ENCODE peak calls at places on chromosomes 6 and 20, in five cellular contexts. One of them, this sample, is unnamed. For H3K27me3, the result is how much of the 10 kb centered on the place peaks cover.

GRCh38 chr6:144678844-144679243 is 393.7 kb downstream of the UTRN start:
- DNase-seq in gastrocnemius medialis: no peak
- DNase-seq in CD8-positive, alpha-beta T cell: no peak
- DNase-seq in left ventricle myocardium inferior: no peak
- DNase-seq in heart right ventricle: no peak
- DNase-seq in this sample: no peak

GRCh38 chr6:119443993-119444641 is 94.6 kb upstream of the MAN1A1 start:
- DNase-seq in gastrocnemius medialis: no peak
- DNase-seq in CD8-positive, alpha-beta T cell: no peak
- DNase-seq in left ventricle myocardium inferior: no peak
- DNase-seq in heart right ventricle: no peak
- DNase-seq in this sample: no peak

GRCh38 chr6:88965691-88966090 is 2.3 kb upstream of the RNGTT start:
- DNase-seq in gastrocnemius medialis: no peak
- DNase-seq in CD8-positive, alpha-beta T cell: no peak
- DNase-seq in left ventricle myocardium inferior: no peak
- DNase-seq in heart right ventricle: no peak
- DNase-seq in this sample: no peak

GRCh38 chr20:18665135-18665534 is 77.3 kb downstream of the DTD1 start:
- DNase-seq in gastrocnemius medialis: no peak
- DNase-seq in CD8-positive, alpha-beta T cell: no peak
- DNase-seq in left ventricle myocardium inferior: no peak
- DNase-seq in heart right ventricle: no peak
- DNase-seq in this sample: no peak

GRCh38 chr6:36959555-36960250 is 5.2 kb downstream of the PI16 start:
- DNase-seq in gastrocnemius medialis: no peak
- DNase-seq in CD8-positive, alpha-beta T cell: no peak
- DNase-seq in left ventricle myocardium inferior: no peak
- DNase-seq in heart right ventricle: no peak
- DNase-seq in this sample: no peak

GRCh38 chr20:1536893-1537730 is 20.4 kb downstream of the SIRPD start:
- DNase-seq in gastrocnemius medialis: no peak
- DNase-seq in CD8-positive, alpha-beta T cell: no peak
- DNase-seq in left ventricle myocardium inferior: peak
- DNase-seq in heart right ventricle: no peak
- DNase-seq in this sample: no peak

GRCh38 chr6:155958550-155958949 is 502.9 kb upstream of the NOX3 start:
- DNase-seq in gastrocnemius medialis: no peak
- DNase-seq in CD8-positive, alpha-beta T cell: no peak
- DNase-seq in left ventricle myocardium inferior: no peak
- DNase-seq in heart right ventricle: no peak
- DNase-seq in this sample: no peak

GRCh38 chr6:52922161-52922560 is 12.7 kb upstream of the GSTA3 start:
- DNase-seq in gastrocnemius medialis: no peak
- DNase-seq in CD8-positive, alpha-beta T cell: no peak
- DNase-seq in left ventricle myocardium inferior: no peak
- DNase-seq in heart right ventricle: no peak
- DNase-seq in this sample: no peak

GRCh38 chr6:145815875-145816274 is 1.3 kb upstream of the FBXO30 start:
- DNase-seq in gastrocnemius medialis: no peak
- DNase-seq in CD8-positive, alpha-beta T cell: no peak
- DNase-seq in left ventricle myocardium inferior: no peak
- DNase-seq in heart right ventricle: no peak
- DNase-seq in this sample: no peak

GRCh38 chr20:13213335-13213734 is 7.7 kb upstream of the ISM1 start:
- DNase-seq in gastrocnemius medialis: no peak
- DNase-seq in CD8-positive, alpha-beta T cell: no peak
- DNase-seq in left ventricle myocardium inferior: no peak
- DNase-seq in heart right ventricle: no peak
- DNase-seq in this sample: no peak

GRCh38 chr6:129195666-129196065 is 312.7 kb downstream of the LAMA2 start:
- DNase-seq in gastrocnemius medialis: no peak
- DNase-seq in CD8-positive, alpha-beta T cell: no peak
- DNase-seq in left ventricle myocardium inferior: no peak
- DNase-seq in heart right ventricle: no peak
- DNase-seq in this sample: no peak

GRCh38 chr6:6927437-6928361 is 180.1 kb upstream of the RREB1 start:
- DNase-seq in gastrocnemius medialis: peak
- DNase-seq in CD8-positive, alpha-beta T cell: no peak
- DNase-seq in left ventricle myocardium inferior: peak
- DNase-seq in heart right ventricle: peak
- DNase-seq in this sample: no peak

GRCh38 chr20:346640-347316 is at the start of gene NRSN2:
- DNase-seq in gastrocnemius medialis: no peak
- DNase-seq in CD8-positive, alpha-beta T cell: no peak
- DNase-seq in left ventricle myocardium inferior: peak
- DNase-seq in heart right ventricle: peak
- DNase-seq in this sample: no peak

GRCh38 chr6:70973591-70973990 is 16.7 kb upstream of the B3GAT2 start:
- DNase-seq in gastrocnemius medialis: no peak
- DNase-seq in CD8-positive, alpha-beta T cell: no peak
- DNase-seq in left ventricle myocardium inferior: no peak
- DNase-seq in heart right ventricle: no peak
- DNase-seq in this sample: no peak

GRCh38 chr6:34158876-34159275 is 13.0 kb upstream of the GRM4 start:
- DNase-seq in gastrocnemius medialis: no peak
- DNase-seq in CD8-positive, alpha-beta T cell: no peak
- DNase-seq in left ventricle myocardium inferior: no peak
- DNase-seq in heart right ventricle: no peak
- DNase-seq in this sample: no peak

GRCh38 chr6:20034408-20034769 is 177.9 kb downstream of the MBOAT1 start:
- DNase-seq in gastrocnemius medialis: no peak
- DNase-seq in CD8-positive, alpha-beta T cell: no peak
- DNase-seq in left ventricle myocardium inferior: no peak
- DNase-seq in heart right ventricle: no peak
- DNase-seq in this sample: no peak

GRCh38 chr6:149400050-149400449 is at the start of gene SUMO4:
- DNase-seq in gastrocnemius medialis: no peak
- DNase-seq in CD8-positive, alpha-beta T cell: no peak
- DNase-seq in left ventricle myocardium inferior: no peak
- DNase-seq in heart right ventricle: no peak
- DNase-seq in this sample: no peak

GRCh38 chr6:157724960-157725741 is 97.9 kb upstream of the SNX9 start:
- DNase-seq in gastrocnemius medialis: no peak
- DNase-seq in CD8-positive, alpha-beta T cell: no peak
- DNase-seq in left ventricle myocardium inferior: peak
- DNase-seq in heart right ventricle: peak
- DNase-seq in this sample: no peak

GRCh38 chr6:26240981-26241770 is 123.8 kb upstream of the BTN3A2 start:
- DNase-seq in gastrocnemius medialis: no peak
- DNase-seq in CD8-positive, alpha-beta T cell: no peak
- DNase-seq in left ventricle myocardium inferior: no peak
- DNase-seq in heart right ventricle: peak
- DNase-seq in this sample: peak

GRCh38 chr6:135904666-135905065 is 53.2 kb downstream of the PDE7B start:
- DNase-seq in gastrocnemius medialis: no peak
- DNase-seq in CD8-positive, alpha-beta T cell: no peak
- DNase-seq in left ventricle myocardium inferior: no peak
- DNase-seq in heart right ventricle: no peak
- DNase-seq in this sample: no peak

GRCh38 chr6:102571236-102571908 is 1177.9 kb downstream of the GRIK2 start:
- DNase-seq in gastrocnemius medialis: no peak
- DNase-seq in CD8-positive, alpha-beta T cell: no peak
- DNase-seq in left ventricle myocardium inferior: no peak
- DNase-seq in heart right ventricle: no peak
- DNase-seq in this sample: no peak

GRCh38 chr20:33649201-33649631 is 12.9 kb upstream of the C20orf144 start:
- DNase-seq in gastrocnemius medialis: peak
- DNase-seq in CD8-positive, alpha-beta T cell: no peak
- DNase-seq in left ventricle myocardium inferior: peak
- DNase-seq in heart right ventricle: no peak
- DNase-seq in this sample: no peak

GRCh38 chr20:47392015-47392720 is 35.7 kb upstream of the ZMYND8 start:
- DNase-seq in gastrocnemius medialis: peak
- DNase-seq in CD8-positive, alpha-beta T cell: no peak
- DNase-seq in left ventricle myocardium inferior: peak
- DNase-seq in heart right ventricle: no peak
- DNase-seq in this sample: no peak

GRCh38 chr20:3103369-3104032 is 19.0 kb upstream of the AVP start:
- DNase-seq in gastrocnemius medialis: no peak
- DNase-seq in CD8-positive, alpha-beta T cell: no peak
- DNase-seq in left ventricle myocardium inferior: no peak
- DNase-seq in heart right ventricle: no peak
- DNase-seq in this sample: no peak

GRCh38 chr20:36808317-36809257 is 35.0 kb upstream of the DSN1 start:
- DNase-seq in gastrocnemius medialis: peak
- DNase-seq in CD8-positive, alpha-beta T cell: peak
- DNase-seq in left ventricle myocardium inferior: peak
- DNase-seq in heart right ventricle: peak
- DNase-seq in this sample: peak

GRCh38 chr6:167497387-167498056 is 172.6 kb downstream of the TTLL2 start:
- DNase-seq in gastrocnemius medialis: no peak
- DNase-seq in CD8-positive, alpha-beta T cell: no peak
- DNase-seq in left ventricle myocardium inferior: no peak
- DNase-seq in heart right ventricle: no peak
- DNase-seq in this sample: no peak

GRCh38 chr6:84461461-84461860 is 234.0 kb upstream of the CEP162 start:
- DNase-seq in gastrocnemius medialis: no peak
- DNase-seq in CD8-positive, alpha-beta T cell: no peak
- DNase-seq in left ventricle myocardium inferior: no peak
- DNase-seq in heart right ventricle: no peak
- DNase-seq in this sample: no peak

GRCh38 chr6:86961432-86962200 is 24.3 kb downstream of the HTR1E start:
- DNase-seq in gastrocnemius medialis: no peak
- DNase-seq in CD8-positive, alpha-beta T cell: no peak
- DNase-seq in left ventricle myocardium inferior: no peak
- DNase-seq in heart right ventricle: no peak
- DNase-seq in this sample: no peak

GRCh38 chr20:31967830-31968249 is at the start of gene XKR7:
- DNase-seq in gastrocnemius medialis: no peak
- DNase-seq in CD8-positive, alpha-beta T cell: no peak
- DNase-seq in left ventricle myocardium inferior: no peak
- DNase-seq in heart right ventricle: no peak
- DNase-seq in this sample: no peak

GRCh38 chr20:2528671-2529070 is 7.7 kb upstream of the TMC2 start:
- DNase-seq in gastrocnemius medialis: no peak
- DNase-seq in CD8-positive, alpha-beta T cell: no peak
- DNase-seq in left ventricle myocardium inferior: no peak
- DNase-seq in heart right ventricle: no peak
- DNase-seq in this sample: no peak

GRCh38 chr6:119493980-119494379 is 144.4 kb upstream of the MAN1A1 start:
- DNase-seq in gastrocnemius medialis: no peak
- DNase-seq in CD8-positive, alpha-beta T cell: no peak
- DNase-seq in left ventricle myocardium inferior: no peak
- DNase-seq in heart right ventricle: no peak
- DNase-seq in this sample: no peak

GRCh38 chr20:5078399-5078958 is 41.3 kb downstream of the PCNA start:
- DNase-seq in gastrocnemius medialis: peak
- DNase-seq in CD8-positive, alpha-beta T cell: peak
- DNase-seq in left ventricle myocardium inferior: peak
- DNase-seq in heart right ventricle: peak
- DNase-seq in this sample: peak

GRCh38 chr6:159540152-159540551 is 152.9 kb downstream of the SOD2 start:
- DNase-seq in gastrocnemius medialis: no peak
- DNase-seq in CD8-positive, alpha-beta T cell: no peak
- DNase-seq in left ventricle myocardium inferior: no peak
- DNase-seq in heart right ventricle: no peak
- DNase-seq in this sample: no peak

GRCh38 chr20:63307538-63308217 is 14.7 kb downstream of the COL20A1 start:
- DNase-seq in gastrocnemius medialis: no peak
- DNase-seq in CD8-positive, alpha-beta T cell: no peak
- DNase-seq in left ventricle myocardium inferior: peak
- DNase-seq in heart right ventricle: no peak
- DNase-seq in this sample: no peak

GRCh38 chr20:63306673-63307537 is 13.9 kb downstream of the COL20A1 start:
- DNase-seq in gastrocnemius medialis: no peak
- DNase-seq in CD8-positive, alpha-beta T cell: no peak
- DNase-seq in left ventricle myocardium inferior: peak
- DNase-seq in heart right ventricle: no peak
- DNase-seq in this sample: no peak

GRCh38 chr20:63308218-63308911 is 15.4 kb downstream of the COL20A1 start:
- DNase-seq in gastrocnemius medialis: no peak
- DNase-seq in CD8-positive, alpha-beta T cell: no peak
- DNase-seq in left ventricle myocardium inferior: peak
- DNase-seq in heart right ventricle: no peak
- DNase-seq in this sample: no peak

GRCh38 chr20:63303095-63303666 is 10.2 kb downstream of the COL20A1 start:
- DNase-seq in gastrocnemius medialis: no peak
- DNase-seq in CD8-positive, alpha-beta T cell: no peak
- DNase-seq in left ventricle myocardium inferior: no peak
- DNase-seq in heart right ventricle: no peak
- DNase-seq in this sample: no peak

DNA sequence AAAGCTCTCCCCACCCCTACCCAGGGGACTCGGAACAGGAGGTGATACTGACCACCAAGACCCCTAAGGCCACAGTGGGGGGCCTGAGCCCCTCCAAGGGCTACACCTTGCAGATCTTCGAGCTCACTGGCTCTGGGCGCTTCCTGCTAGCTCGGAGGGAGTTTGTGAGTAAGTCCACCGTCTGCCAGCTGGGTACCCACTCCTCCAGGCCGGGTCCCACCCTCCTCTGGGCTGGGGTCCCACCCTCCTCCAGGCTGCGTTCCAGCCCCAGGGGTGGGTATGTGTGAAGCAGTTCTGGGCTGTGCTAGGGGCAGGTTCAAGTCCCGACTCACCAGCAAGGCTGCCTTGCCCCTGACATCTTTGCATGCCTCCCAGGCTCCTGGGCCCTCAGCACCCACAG is 12.4 kb downstream of the COL20A1 start:
- DNase-seq in gastrocnemius medialis: no peak
- DNase-seq in CD8-positive, alpha-beta T cell: no peak
- DNase-seq in left ventricle myocardium inferior: no peak
- DNase-seq in heart right ventricle: no peak
- DNase-seq in this sample: no peak
- TF ChIP-seq CTCF in gastrocnemius medialis: no peak
- TF ChIP-seq CTCF in CD8-positive, alpha-beta T cell: no peak
- TF ChIP-seq CTCF in left ventricle myocardium inferior: no peak
- TF ChIP-seq CTCF in heart right ventricle: no peak
- TF ChIP-seq CTCF in this sample: no peak

DNA sequence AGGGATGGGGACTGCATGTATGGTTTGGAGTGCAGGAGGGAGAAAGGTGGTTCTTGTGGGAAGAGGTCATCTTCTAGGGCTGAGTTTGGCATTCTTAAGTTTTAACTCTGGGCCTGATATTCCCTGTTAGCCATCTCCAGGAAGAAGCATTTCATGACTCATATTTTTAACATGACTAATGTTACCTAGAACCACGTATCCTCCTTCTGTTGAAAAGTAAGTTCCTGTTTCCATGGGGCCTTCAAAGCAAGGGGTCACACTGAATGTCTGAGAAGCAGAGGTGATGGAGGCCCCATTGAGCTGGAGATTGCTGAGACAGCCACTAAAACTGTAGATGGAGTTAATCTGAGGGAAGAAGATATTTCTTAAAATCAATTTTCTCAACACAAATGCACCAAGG is 30.2 kb downstream of the FAM229B start:
- DNase-seq in gastrocnemius medialis: no peak
- DNase-seq in CD8-positive, alpha-beta T cell: no peak
- DNase-seq in left ventricle myocardium inferior: no peak
- DNase-seq in heart right ventricle: no peak
- DNase-seq in this sample: no peak
- H3K27ac ChIP-seq in gastrocnemius medialis: no peak
- H3K27ac ChIP-seq in CD8-positive, alpha-beta T cell: no peak
- H3K27ac ChIP-seq in left ventricle myocardium inferior: no peak
- H3K27ac ChIP-seq in heart right ventricle: no peak
- H3K27ac ChIP-seq in this sample: no peak

GRCh38 chr20:25867776-25868649 is 171.4 kb upstream of the ZNF337 start:
- DNase-seq in gastrocnemius medialis: peak
- DNase-seq in CD8-positive, alpha-beta T cell: peak
- DNase-seq in left ventricle myocardium inferior: peak
- DNase-seq in heart right ventricle: peak
- DNase-seq in this sample: peak
- H3K27me3 ChIP-seq in gastrocnemius medialis: under half
- H3K27me3 ChIP-seq in CD8-positive, alpha-beta T cell: under half
- H3K27me3 ChIP-seq in left ventricle myocardium inferior: under half
- H3K27me3 ChIP-seq in heart right ventricle: under half
- H3K27me3 ChIP-seq in this sample: under half

GRCh38 chr20:39225536-39225935 is 263.4 kb downstream of the DHX35 start:
- DNase-seq in gastrocnemius medialis: no peak
- DNase-seq in CD8-positive, alpha-beta T cell: no peak
- DNase-seq in left ventricle myocardium inferior: no peak
- DNase-seq in heart right ventricle: no peak
- DNase-seq in this sample: no peak
- TF ChIP-seq CTCF in gastrocnemius medialis: no peak
- TF ChIP-seq CTCF in CD8-positive, alpha-beta T cell: no peak
- TF ChIP-seq CTCF in left ventricle myocardium inferior: no peak
- TF ChIP-seq CTCF in heart right ventricle: no peak
- TF ChIP-seq CTCF in this sample: no peak

This sample was measured in CD4-positive, alpha-beta T cell.